ENCODE peak calls at places on chromosomes 5 and 9, in six cellular contexts. M is HepG2, A is IMR-90, K is SK-N-SH, V is GM12878, S is H1. D is an unnamed sample.

GRCh38 chr5:105922574-105922973 is 1748.2 kb downstream of the EFNA5 start:
- DNase-seq in M (no peak), A (no peak), S (no peak), V (no peak), K (no peak), D (no peak)

GRCh38 chr9:86705474-86705873 is 241.8 kb downstream of the GAS1 start:
- DNase-seq in A (peak; percentile 85), K (no peak), M (no peak), V (no peak), S (no peak), D (no peak)

GRCh38 chr5:152686931-152687330 is 281.9 kb upstream of the NMUR2 start:
- DNase-seq in S (no peak), K (no peak), A (no peak), M (no peak), V (no peak), D (no peak)

GRCh38 chr5:16934123-16934522 is 2.0 kb downstream of the MYO10 start:
- DNase-seq in S (peak; percentile 51), M (peak; percentile 25), K (peak; percentile 83), A (peak; percentile 80), V (no peak), D (peak; percentile 80)

GRCh38 chr5:102778478-102778877 is 23.4 kb downstream of the PAM start:
- DNase-seq in V (no peak), K (no peak), A (peak; percentile 74), S (no peak), M (no peak), D (no peak)

GRCh38 chr5:10913846-10914245 is 152.8 kb upstream of the DAP start:
- DNase-seq in A (peak; percentile 98), V (no peak), M (peak; percentile 13), K (no peak), S (no peak), D (peak; percentile 45)

GRCh38 chr5:79011219-79011836 is 26.2 kb upstream of the ARSB start:
- DNase-seq in K (no peak), V (no peak), M (no peak), A (peak; percentile 90), S (no peak), D (no peak)

GRCh38 chr5:75239681-75240080 is 3.0 kb upstream of the ANKRD31 start:
- DNase-seq in S (no peak), A (no peak), K (no peak), V (no peak), M (peak; percentile 28), D (no peak)

GRCh38 chr5:181047921-181048320 is 7.9 kb downstream of the BTNL9 start:
- DNase-seq in S (no peak), A (no peak), V (no peak), K (no peak), M (no peak), D (no peak)

GRCh38 chr5:78007232-78007631 is 231.1 kb upstream of the TBCA start:
- DNase-seq in S (no peak), K (no peak), A (no peak), M (no peak), V (no peak), D (no peak)

GRCh38 chr9:114005371-114006154 is 72.5 kb downstream of the AMBP start:
- DNase-seq in K (no peak), S (no peak), A (no peak), M (no peak), V (no peak), D (no peak)

GRCh38 chr9:114002986-114003740 is 74.9 kb downstream of the AMBP start:
- DNase-seq in S (no peak), V (no peak), M (no peak), A (no peak), K (no peak), D (no peak)

GRCh38 chr9:114002271-114002985 is 75.7 kb downstream of the AMBP start:
- DNase-seq in A (no peak), S (no peak), K (no peak), M (no peak), V (no peak), D (no peak)

GRCh38 chr9:114003756-114004155 is 74.3 kb downstream of the AMBP start:
- DNase-seq in S (no peak), A (no peak), M (no peak), V (no peak), K (no peak), D (no peak)

DNA sequence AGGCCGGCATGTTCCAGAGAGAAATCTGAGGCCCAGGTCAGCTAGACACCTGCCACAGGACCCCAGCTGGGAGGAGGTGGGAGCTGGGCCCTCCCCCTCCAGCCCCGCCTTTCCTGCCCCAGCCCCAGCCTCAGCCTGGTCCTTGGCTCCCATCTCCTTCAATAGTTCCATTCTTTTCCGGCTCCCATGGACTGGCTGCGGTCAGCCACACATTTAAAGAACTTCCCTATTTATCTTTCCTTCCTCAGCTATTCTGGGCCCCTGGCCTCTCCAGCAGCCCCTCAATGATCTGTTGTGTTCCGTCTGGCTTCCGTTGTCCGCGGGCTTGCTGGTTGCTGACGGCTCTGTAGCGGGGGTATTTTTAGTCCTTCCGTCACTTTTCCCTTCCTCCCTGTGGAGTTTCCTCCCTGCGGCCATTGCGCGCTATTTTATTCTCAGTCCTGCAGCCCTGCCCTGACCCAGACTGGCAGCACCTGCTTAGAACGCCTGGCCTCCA is 73.8 kb downstream of the AMBP start:
- DNase-seq in S (no peak), V (no peak), K (no peak), A (no peak), M (no peak), D (no peak)
- H3K9ac ChIP-seq in S (no peak overlapping the region), V (no peak overlapping the region), K (no peak overlapping the region), A (no peak overlapping the region), M (no peak overlapping the region), D (no peak overlapping the region)

GRCh38 chr5:68932830-68933434 is 160.9 kb upstream of the SLC30A5 start:
- DNase-seq in M (no peak), K (no peak), A (no peak), S (no peak), V (no peak), D (no peak)

GRCh38 chr5:68924490-68925145 is 169.2 kb upstream of the SLC30A5 start:
- DNase-seq in A (peak; percentile 41), K (no peak), S (no peak), V (no peak), M (peak; percentile 86), D (no peak)

GRCh38 chr5:68930139-68930538 is 163.7 kb upstream of the SLC30A5 start:
- DNase-seq in M (no peak), A (no peak), K (no peak), V (no peak), S (no peak), D (no peak)

GRCh38 chr5:68928617-68929302 is 165.1 kb upstream of the SLC30A5 start:
- DNase-seq in A (no peak), M (no peak), K (no peak), V (no peak), S (no peak), D (no peak)
- TF ChIP-seq RFX5 in A (no peak), M (no peak), K (no peak), V (no peak), S (no peak), D (no peak)

DNA sequence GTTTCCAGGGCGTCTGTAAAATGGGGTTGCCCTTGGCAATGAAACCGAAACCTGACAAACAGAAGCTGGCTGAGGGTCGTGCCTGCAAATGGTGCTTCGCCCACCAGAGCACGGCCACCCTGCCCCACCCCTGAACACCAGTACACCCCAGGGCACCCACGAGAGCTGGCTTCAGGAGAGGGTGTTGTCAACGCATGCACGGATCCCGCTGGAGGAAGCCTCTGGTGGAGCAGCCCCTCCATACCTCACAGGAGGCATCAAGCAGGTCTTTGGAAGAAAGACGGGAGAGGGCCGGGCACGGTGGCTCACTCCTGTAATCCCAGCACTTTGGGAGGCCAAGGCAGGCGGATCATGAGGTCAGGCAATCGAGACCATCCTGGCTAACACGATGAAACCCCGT is 8.6 kb downstream of the SLC6A3 start:
- DNase-seq in V (no peak), A (no peak), K (no peak), S (no peak), M (no peak), D (no peak)
- H3K9ac ChIP-seq in V (no peak overlapping the region), A (no peak overlapping the region), K (no peak overlapping the region), S (no peak overlapping the region), M (no peak overlapping the region), D (no peak overlapping the region)

GRCh38 chr9:33782395-33783152 is 12.8 kb upstream of the PRSS3 start:
- DNase-seq in S (no peak), K (no peak), M (no peak), A (peak; percentile 87), V (no peak), D (no peak)
- TF ChIP-seq RFX5 in S (no peak), K (no peak), M (no peak), A (no peak), V (no peak), D (no peak)

GRCh38 chr9:134130503-134131375 is 5.1 kb upstream of the WDR5 start:
- DNase-seq in V (no peak), A (peak; percentile 11), S (peak; percentile 62), K (no peak), M (peak; percentile 35), D (no peak)

GRCh38 chr9:134127616-134128015 is 8.3 kb upstream of the WDR5 start:
- DNase-seq in A (no peak), S (no peak), K (no peak), V (no peak), M (no peak), D (no peak)

GRCh38 chr9:134126373-134126772 is 9.5 kb upstream of the WDR5 start:
- DNase-seq in V (no peak), S (no peak), A (no peak), M (no peak), K (no peak), D (no peak)

GRCh38 chr9:134127065-134127580 is 8.8 kb upstream of the WDR5 start:
- DNase-seq in M (no peak), V (no peak), K (no peak), S (no peak), A (no peak), D (no peak)

DNA sequence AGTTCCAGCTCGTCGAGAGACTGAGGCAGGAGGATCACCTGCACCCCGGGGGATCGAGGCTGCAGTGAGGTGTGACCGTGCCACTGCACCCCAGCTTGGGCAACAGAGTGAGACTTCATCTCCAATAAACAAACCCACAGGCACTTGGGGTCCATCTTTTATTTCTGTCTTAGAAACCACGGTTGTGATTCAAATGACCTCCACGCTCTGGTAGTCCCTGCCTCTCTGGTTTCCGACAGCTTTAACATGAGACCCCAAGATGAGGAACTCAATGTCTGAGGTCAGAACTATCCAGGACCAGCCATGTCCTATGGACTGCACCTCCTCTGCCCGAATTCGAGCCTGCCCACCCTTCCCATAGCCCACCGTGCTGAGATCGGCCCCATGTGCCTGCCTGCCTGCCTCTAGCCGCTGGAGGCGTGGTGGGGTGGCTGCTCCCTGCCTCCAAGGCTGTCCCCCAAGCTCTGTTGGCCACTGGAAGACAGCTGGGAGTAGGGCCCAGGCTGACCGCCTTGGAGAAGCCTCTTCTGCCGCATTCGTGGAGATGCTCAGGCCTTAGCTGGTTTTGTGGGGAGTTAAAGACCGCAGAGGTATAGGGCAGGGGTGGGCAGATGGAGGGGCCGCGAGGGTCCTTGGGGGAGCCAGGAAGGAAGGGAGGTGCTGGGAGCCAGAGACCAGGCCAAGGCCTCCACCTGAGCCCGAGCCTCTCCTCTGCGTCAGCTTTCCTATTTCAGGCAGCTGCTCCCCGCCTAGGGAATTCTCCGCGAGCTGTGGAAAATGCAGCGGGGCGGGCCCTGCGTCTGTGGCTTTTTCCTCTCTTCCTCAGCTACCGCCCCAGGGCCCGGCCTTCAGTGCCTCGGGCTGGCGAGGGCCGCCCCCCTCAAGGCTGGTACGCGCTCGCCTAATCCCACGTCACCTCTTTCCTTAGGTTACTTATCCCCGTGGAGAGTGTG is 6.9 kb upstream of the WDR5 start:
- DNase-seq in K (no peak), M (no peak), A (no peak), V (no peak), S (no peak), D (no peak)
- H3K9ac ChIP-seq in K (no peak overlapping the region), M (no peak overlapping the region), A (no peak overlapping the region), V (no peak overlapping the region), S (no peak overlapping the region), D (no peak overlapping the region)

D was measured in K562.